ENCODE peak calls at places on chromosomes 13 and 19, in six cellular contexts. One of them, this sample, is unnamed.

GRCh38 chr19:46209051-46209450 is 20.5 kb upstream of the IGFL1 start:
- DNase-seq in activated naive CD4-positive, alpha-beta T cell treated with Interleukin-2 at 50 U/mL for 16 hours: no peak
- DNase-seq in osteocyte: no peak
- DNase-seq in nephron progenitor cell: no peak
- DNase-seq in LHCN-M2: no peak
- DNase-seq in NCI-H1105: no peak
- DNase-seq in this sample: no peak

GRCh38 chr19:38290631-38291147 is 13.4 kb upstream of the C19orf33 start:
- DNase-seq in nephron progenitor cell: no peak
- DNase-seq in LHCN-M2: peak
- DNase-seq in NCI-H1105: no peak
- DNase-seq in activated naive CD4-positive, alpha-beta T cell treated with Interleukin-2 at 50 U/mL for 16 hours: no peak
- DNase-seq in osteocyte: no peak
- DNase-seq in this sample: no peak

GRCh38 chr13:110575322-110576069 is 14.0 kb upstream of the RAB20 start:
- DNase-seq in activated naive CD4-positive, alpha-beta T cell treated with Interleukin-2 at 50 U/mL for 16 hours: no peak
- DNase-seq in LHCN-M2: peak
- DNase-seq in nephron progenitor cell: peak
- DNase-seq in osteocyte: no peak
- DNase-seq in NCI-H1105: no peak
- DNase-seq in this sample: no peak

GRCh38 chr13:94345374-94346195 is 133.9 kb downstream of the DCT start:
- DNase-seq in NCI-H1105: peak
- DNase-seq in osteocyte: no peak
- DNase-seq in nephron progenitor cell: no peak
- DNase-seq in activated naive CD4-positive, alpha-beta T cell treated with Interleukin-2 at 50 U/mL for 16 hours: no peak
- DNase-seq in LHCN-M2: peak
- DNase-seq in this sample: no peak

GRCh38 chr13:84896128-84896527 is 903.1 kb downstream of the SLITRK6 start:
- DNase-seq in NCI-H1105: no peak
- DNase-seq in osteocyte: no peak
- DNase-seq in LHCN-M2: peak
- DNase-seq in nephron progenitor cell: peak
- DNase-seq in activated naive CD4-positive, alpha-beta T cell treated with Interleukin-2 at 50 U/mL for 16 hours: peak
- DNase-seq in this sample: peak

GRCh38 chr13:109500146-109500773 is 286.1 kb downstream of the IRS2 start:
- DNase-seq in osteocyte: no peak
- DNase-seq in NCI-H1105: no peak
- DNase-seq in LHCN-M2: peak
- DNase-seq in activated naive CD4-positive, alpha-beta T cell treated with Interleukin-2 at 50 U/mL for 16 hours: no peak
- DNase-seq in nephron progenitor cell: peak
- DNase-seq in this sample: no peak

GRCh38 chr19:17871878-17872250 is at the start of gene SLC5A5:
- DNase-seq in LHCN-M2: no peak
- DNase-seq in activated naive CD4-positive, alpha-beta T cell treated with Interleukin-2 at 50 U/mL for 16 hours: peak
- DNase-seq in osteocyte: no peak
- DNase-seq in nephron progenitor cell: peak
- DNase-seq in NCI-H1105: no peak
- DNase-seq in this sample: no peak

GRCh38 chr13:37914781-37915391 is 45.3 kb upstream of the TRPC4 start:
- DNase-seq in LHCN-M2: peak
- DNase-seq in activated naive CD4-positive, alpha-beta T cell treated with Interleukin-2 at 50 U/mL for 16 hours: no peak
- DNase-seq in nephron progenitor cell: no peak
- DNase-seq in NCI-H1105: no peak
- DNase-seq in osteocyte: no peak
- DNase-seq in this sample: no peak

GRCh38 chr19:2180881-2181617 is 17.3 kb downstream of the DOT1L start:
- DNase-seq in nephron progenitor cell: no peak
- DNase-seq in NCI-H1105: no peak
- DNase-seq in LHCN-M2: no peak
- DNase-seq in osteocyte: no peak
- DNase-seq in activated naive CD4-positive, alpha-beta T cell treated with Interleukin-2 at 50 U/mL for 16 hours: no peak
- DNase-seq in this sample: no peak

GRCh38 chr13:69579351-69579750 is 528.3 kb upstream of the ATXN8OS start:
- DNase-seq in LHCN-M2: no peak
- DNase-seq in NCI-H1105: no peak
- DNase-seq in activated naive CD4-positive, alpha-beta T cell treated with Interleukin-2 at 50 U/mL for 16 hours: no peak
- DNase-seq in osteocyte: no peak
- DNase-seq in nephron progenitor cell: no peak
- DNase-seq in this sample: no peak

GRCh38 chr19:15283141-15283885 is 49.0 kb downstream of the BRD4 start:
- DNase-seq in NCI-H1105: no peak
- DNase-seq in osteocyte: no peak
- DNase-seq in activated naive CD4-positive, alpha-beta T cell treated with Interleukin-2 at 50 U/mL for 16 hours: peak
- DNase-seq in LHCN-M2: peak
- DNase-seq in nephron progenitor cell: no peak
- DNase-seq in this sample: no peak